ENCODE peak calls at places on chromosomes 5 and 9, in seven cellular contexts. One of them, this sample, is unnamed.

GRCh38 chr9:129175515-129175824 is 2.6 kb downstream of the IER5L start:
- DNase-seq in NCI-H510A treated with DMSO at 0.1 percent for 48 hours: peak
- DNase-seq in stimulated activated CD8-positive, alpha-beta memory T cell treated with anti-CD3 and anti-CD28 coated beads, Interleukin-7, amount 100 ng/mL, for 1 hour: no peak
- DNase-seq in endothelial cell of umbilical vein: no peak
- DNase-seq in COLO829: no peak
- DNase-seq in erythroblast: no peak
- DNase-seq in Caki2: no peak
- DNase-seq in this sample: no peak

GRCh38 chr5:66169534-66169933 is 25.4 kb downstream of the SREK1 start:
- DNase-seq in NCI-H510A treated with DMSO at 0.1 percent for 48 hours: no peak
- DNase-seq in stimulated activated CD8-positive, alpha-beta memory T cell treated with anti-CD3 and anti-CD28 coated beads, Interleukin-7, amount 100 ng/mL, for 1 hour: no peak
- DNase-seq in erythroblast: no peak
- DNase-seq in COLO829: no peak
- DNase-seq in Caki2: peak
- DNase-seq in endothelial cell of umbilical vein: no peak
- DNase-seq in this sample: no peak

GRCh38 chr5:149135536-149136201 is 5.6 kb upstream of the ABLIM3 start:
- DNase-seq in endothelial cell of umbilical vein: peak
- DNase-seq in Caki2: no peak
- DNase-seq in COLO829: peak
- DNase-seq in NCI-H510A treated with DMSO at 0.1 percent for 48 hours: no peak
- DNase-seq in stimulated activated CD8-positive, alpha-beta memory T cell treated with anti-CD3 and anti-CD28 coated beads, Interleukin-7, amount 100 ng/mL, for 1 hour: no peak
- DNase-seq in erythroblast: no peak
- DNase-seq in this sample: no peak

GRCh38 chr5:395156-395920 is 47.6 kb upstream of the EXOC3 start:
- DNase-seq in stimulated activated CD8-positive, alpha-beta memory T cell treated with anti-CD3 and anti-CD28 coated beads, Interleukin-7, amount 100 ng/mL, for 1 hour: no peak
- DNase-seq in NCI-H510A treated with DMSO at 0.1 percent for 48 hours: no peak
- DNase-seq in erythroblast: no peak
- DNase-seq in endothelial cell of umbilical vein: peak
- DNase-seq in Caki2: no peak
- DNase-seq in COLO829: no peak
- DNase-seq in this sample: no peak

GRCh38 chr9:85200726-85201402 is 531.3 kb downstream of the NTRK2 start:
- DNase-seq in NCI-H510A treated with DMSO at 0.1 percent for 48 hours: no peak
- DNase-seq in stimulated activated CD8-positive, alpha-beta memory T cell treated with anti-CD3 and anti-CD28 coated beads, Interleukin-7, amount 100 ng/mL, for 1 hour: no peak
- DNase-seq in COLO829: peak
- DNase-seq in endothelial cell of umbilical vein: peak
- DNase-seq in Caki2: no peak
- DNase-seq in erythroblast: no peak
- DNase-seq in this sample: no peak

GRCh38 chr9:37026085-37026935 is 7.8 kb downstream of the PAX5 start:
- DNase-seq in stimulated activated CD8-positive, alpha-beta memory T cell treated with anti-CD3 and anti-CD28 coated beads, Interleukin-7, amount 100 ng/mL, for 1 hour: no peak
- DNase-seq in endothelial cell of umbilical vein: no peak
- DNase-seq in NCI-H510A treated with DMSO at 0.1 percent for 48 hours: no peak
- DNase-seq in COLO829: no peak
- DNase-seq in Caki2: no peak
- DNase-seq in erythroblast: no peak
- DNase-seq in this sample: peak

GRCh38 chr5:142796492-142797109 is 26.4 kb downstream of the ARHGAP26 start:
- DNase-seq in NCI-H510A treated with DMSO at 0.1 percent for 48 hours: no peak
- DNase-seq in erythroblast: no peak
- DNase-seq in stimulated activated CD8-positive, alpha-beta memory T cell treated with anti-CD3 and anti-CD28 coated beads, Interleukin-7, amount 100 ng/mL, for 1 hour: no peak
- DNase-seq in Caki2: no peak
- DNase-seq in endothelial cell of umbilical vein: no peak
- DNase-seq in COLO829: no peak
- DNase-seq in this sample: no peak

GRCh38 chr5:53469946-53470687 is 10.3 kb upstream of the FST start:
- DNase-seq in endothelial cell of umbilical vein: no peak
- DNase-seq in erythroblast: no peak
- DNase-seq in COLO829: no peak
- DNase-seq in NCI-H510A treated with DMSO at 0.1 percent for 48 hours: no peak
- DNase-seq in stimulated activated CD8-positive, alpha-beta memory T cell treated with anti-CD3 and anti-CD28 coated beads, Interleukin-7, amount 100 ng/mL, for 1 hour: no peak
- DNase-seq in Caki2: no peak
- DNase-seq in this sample: no peak

GRCh38 chr9:121576281-121577075 is 75.0 kb upstream of the DAB2IP start:
- DNase-seq in stimulated activated CD8-positive, alpha-beta memory T cell treated with anti-CD3 and anti-CD28 coated beads, Interleukin-7, amount 100 ng/mL, for 1 hour: no peak
- DNase-seq in Caki2: no peak
- DNase-seq in endothelial cell of umbilical vein: no peak
- DNase-seq in NCI-H510A treated with DMSO at 0.1 percent for 48 hours: no peak
- DNase-seq in erythroblast: no peak
- DNase-seq in COLO829: no peak
- DNase-seq in this sample: peak

GRCh38 chr9:134243778-134244467 is 79.6 kb upstream of the RNU6ATAC start:
- DNase-seq in COLO829: no peak
- DNase-seq in erythroblast: no peak
- DNase-seq in Caki2: no peak
- DNase-seq in endothelial cell of umbilical vein: no peak
- DNase-seq in stimulated activated CD8-positive, alpha-beta memory T cell treated with anti-CD3 and anti-CD28 coated beads, Interleukin-7, amount 100 ng/mL, for 1 hour: no peak
- DNase-seq in NCI-H510A treated with DMSO at 0.1 percent for 48 hours: no peak
- DNase-seq in this sample: no peak

GRCh38 chr5:169384661-169385060 is 83.7 kb upstream of the SLIT3 start:
- DNase-seq in endothelial cell of umbilical vein: no peak
- DNase-seq in NCI-H510A treated with DMSO at 0.1 percent for 48 hours: no peak
- DNase-seq in erythroblast: no peak
- DNase-seq in COLO829: no peak
- DNase-seq in stimulated activated CD8-positive, alpha-beta memory T cell treated with anti-CD3 and anti-CD28 coated beads, Interleukin-7, amount 100 ng/mL, for 1 hour: no peak
- DNase-seq in Caki2: no peak
- DNase-seq in this sample: no peak

GRCh38 chr9:116381350-116381749 is 227.8 kb downstream of the PAPPA start:
- DNase-seq in erythroblast: no peak
- DNase-seq in endothelial cell of umbilical vein: no peak
- DNase-seq in Caki2: peak
- DNase-seq in stimulated activated CD8-positive, alpha-beta memory T cell treated with anti-CD3 and anti-CD28 coated beads, Interleukin-7, amount 100 ng/mL, for 1 hour: no peak
- DNase-seq in COLO829: no peak
- DNase-seq in NCI-H510A treated with DMSO at 0.1 percent for 48 hours: no peak
- DNase-seq in this sample: no peak